ENCODE peak calls at places on chromosomes 5 and 9, in seven cellular contexts. B is stomach; A is HTR-8/SVneo; V is OCI-M1; X is thyroid gland; W is activated T-helper 1 cell treated with anti-CD3 and anti-CD28 coated beads, Interleukin-12 subunit alpha, Interleukin-12 subunit beta, Interleukin-2, Interleukin-4 antibody, amounts not matched to agents 30 ng/mL and 10 ng/mL and 1 ng/mL, durations not matched to agents 14 hours and 24 hours and 36 hours; G is non-pigmented ciliary epithelial cell. U is an unnamed sample.

GRCh38 chr9:96574931-96575351 is 44.7 kb downstream of the CDC14B start:
- DNase-seq in X (no peak), V (peak; percentile 51), B (no peak), A (no peak), G (no peak), W (no peak), U (no peak)

GRCh38 chr9:10443805-10444204 is 169.0 kb downstream of the PTPRD start:
- DNase-seq in A (no peak), W (no peak), B (no peak), G (no peak), X (no peak), V (no peak), U (no peak)

GRCh38 chr9:22050924-22051323 is 41.8 kb upstream of the CDKN2B start:
- DNase-seq in V (peak; percentile 42), G (no peak), W (peak; percentile 8), A (no peak), B (no peak), X (no peak), U (no peak)

GRCh38 chr9:20048437-20048836 is 259.6 kb upstream of the SLC24A2 start:
- DNase-seq in G (no peak), A (no peak), V (no peak), X (no peak), B (no peak), W (no peak), U (no peak)

GRCh38 chr9:79060726-79061125 is 511.0 kb upstream of the TLE4 start:
- DNase-seq in B (no peak), A (no peak), W (no peak), G (no peak), V (no peak), X (no peak), U (no peak)

GRCh38 chr9:29656641-29657406 is 2083.5 kb upstream of the C9orf72 start:
- DNase-seq in W (no peak), A (no peak), X (no peak), B (no peak), G (no peak), V (no peak), U (no peak)

GRCh38 chr5:135966165-135966564 is 11.4 kb upstream of the LECT2 start:
- DNase-seq in A (no peak), B (no peak), X (no peak), W (no peak), V (no peak), G (no peak), U (no peak)

GRCh38 chr5:89471556-89471955 is 588.6 kb upstream of the MEF2C start:
- DNase-seq in G (peak; percentile 1), W (no peak), X (no peak), B (no peak), A (no peak), V (no peak), U (no peak)

GRCh38 chr5:140020601-140021177 is 22.4 kb downstream of the NRG2 start:
- DNase-seq in A (no peak), B (no peak), G (no peak), W (no peak), X (no peak), V (no peak), U (no peak)

GRCh38 chr9:92728831-92729734 is 35.5 kb downstream of the BICD2 start:
- DNase-seq in W (no peak), G (no peak), X (no peak), B (peak; percentile 25), A (no peak), V (no peak), U (peak; percentile 4)

GRCh38 chr9:81685763-81686613 is 3.4 kb downstream of the TLE1 start:
- DNase-seq in V (no peak), G (no peak), W (no peak), X (peak; percentile 39), A (no peak), B (no peak), U (no peak)

U was measured in activated CD4-positive, alpha-beta memory T cell treated with anti-CD3 and anti-CD28 coated beads, Interleukin-2, amount 10 ng/mL, durations not matched to agents 7 days and 5 days.